ENCODE peak calls at places on chromosomes 16 and 17, in four cellular contexts. C is body of pancreas, E is Peyer's patch, W is kidney epithelial cell. F is an unnamed sample.
A peak's percentile ranks its signal among the peaks of the same experiment; 100 is the strongest.

GRCh38 chr17:10754109-10754508 is 24.3 kb upstream of the TMEM220 start:
- DNase-seq in C (peak; percentile 49), E (no peak), W (no peak), F (peak; percentile 33)

GRCh38 chr16:54927125-54928015 is 3.3 kb upstream of the IRX5 start:
- DNase-seq in C (no peak), E (no peak), W (no peak), F (no peak)

GRCh38 chr17:80992948-80993624 is 1.4 kb downstream of the CHMP6 start:
- DNase-seq in C (no peak), E (peak; percentile 46), W (no peak), F (no peak)

GRCh38 chr17:21301593-21302550 is 17.4 kb downstream of the MAP2K3 start:
- DNase-seq in C (no peak), E (peak; percentile 50), W (no peak), F (no peak)

GRCh38 chr17:73722163-73722562 is 77.9 kb upstream of the SDK2 start:
- DNase-seq in C (no peak), E (no peak), W (no peak), F (no peak)

GRCh38 chr17:2103456-2103855 is 48.6 kb downstream of the HIC1 start:
- DNase-seq in C (no peak), E (no peak), W (no peak), F (no peak)

GRCh38 chr17:78226055-78226751 is 5.2 kb upstream of the TMEM235 start:
- DNase-seq in C (no peak), E (no peak), W (no peak), F (no peak)

GRCh38 chr17:50511058-50511457 is 2.8 kb downstream of the MYCBPAP start:
- DNase-seq in C (no peak), E (no peak), W (no peak), F (peak; percentile 36)

GRCh38 chr16:31329671-31330552 is 25.1 kb upstream of the ITGAX start:
- DNase-seq in C (no peak), E (no peak), W (no peak), F (no peak)

GRCh38 chr16:67104061-67104460 is 5.7 kb upstream of the PHAF1 start:
- DNase-seq in C (peak; percentile 32), E (no peak), W (no peak), F (peak; percentile 17)

GRCh38 chr16:49470550-49470949 is 96.9 kb downstream of the C16orf78 start:
- DNase-seq in C (no peak), E (no peak), W (no peak), F (no peak)

GRCh38 chr16:29898786-29899515 is 399 bp downstream of the SEZ6L2 start:
- DNase-seq in C (no peak), E (no peak), W (no peak), F (no peak)

GRCh38 chr16:10016761-10017160 is 165.5 kb downstream of the GRIN2A start:
- DNase-seq in C (no peak), E (no peak), W (no peak), F (no peak)

GRCh38 chr16:82773018-82773417 is 146.2 kb downstream of the CDH13 start:
- DNase-seq in C (no peak), E (no peak), W (no peak), F (no peak)

GRCh38 chr17:76080207-76080933 is 1.4 kb downstream of the ZACN start:
- DNase-seq in C (no peak), E (peak; percentile 48), W (no peak), F (no peak)

GRCh38 chr17:59149841-59150511 is 5.0 kb downstream of the SKA2 start:
- DNase-seq in C (no peak), E (no peak), W (no peak), F (no peak)

GRCh38 chr16:19479302-19479721 is 42.6 kb downstream of the GDE1 start:
- DNase-seq in C (no peak), E (no peak), W (no peak), F (no peak)

GRCh38 chr17:77019955-77020379 is 120.8 kb upstream of the SEC14L1 start:
- DNase-seq in C (no peak), E (no peak), W (no peak), F (no peak)

GRCh38 chr17:62706598-62707424 is 79.3 kb downstream of the MRC2 start:
- DNase-seq in C (no peak), E (no peak), W (no peak), F (no peak)

GRCh38 chr16:27195941-27196595 is 7.3 kb upstream of the KDM8 start:
- DNase-seq in C (no peak), E (no peak), W (no peak), F (no peak)

GRCh38 chr16:50252082-50252611 is 14.2 kb upstream of the ADCY7 start:
- DNase-seq in C (no peak), E (no peak), W (no peak), F (no peak)

GRCh38 chr17:57627591-57627990 is 117.5 kb downstream of the CCDC182 start:
- DNase-seq in C (no peak), E (no peak), W (no peak), F (no peak)
- H3K36me3 ChIP-seq in C (no peaks in the 10 kb centered on the region), E (no peaks in the 10 kb centered on the region), W (peaks cover 1% of the 10 kb centered on the region), F (peaks cover 7% of the 10 kb centered on the region)

GRCh38 chr16:74825016-74825415 is 50.4 kb upstream of the FA2H start:
- DNase-seq in C (no peak), E (no peak), W (no peak), F (no peak)
- H3K36me3 ChIP-seq in C (no peaks in the 10 kb centered on the region), E (no peaks in the 10 kb centered on the region), W (no peaks in the 10 kb centered on the region), F (no peaks in the 10 kb centered on the region)

DNA sequence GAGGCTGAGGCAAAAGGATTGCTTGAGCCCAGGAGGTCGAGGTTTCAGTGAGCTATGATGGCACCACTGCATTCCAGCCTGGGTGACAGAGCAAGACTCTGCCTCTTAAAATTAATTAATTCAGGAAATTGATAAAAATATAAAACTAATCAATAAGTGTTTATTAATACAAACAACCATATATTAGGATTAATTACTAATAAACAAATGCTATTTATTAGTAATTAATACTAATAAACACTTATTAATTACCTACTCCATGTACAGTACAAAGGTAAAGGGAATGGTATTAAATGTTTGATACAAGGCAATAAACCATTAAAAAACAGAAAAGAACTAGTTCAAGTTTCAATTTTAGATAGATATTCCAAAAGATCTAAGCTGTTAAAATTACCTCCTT is 119.2 kb upstream of the C17orf78 start:
- DNase-seq in C (no peak), E (no peak), W (no peak), F (no peak)
- H3K36me3 ChIP-seq in C (no peaks in the 10 kb centered on the region), E (no peaks in the 10 kb centered on the region), W (no peaks in the 10 kb centered on the region), F (peaks cover 11% of the 10 kb centered on the region)

GRCh38 chr16:732332-732731 is 5.4 kb downstream of the HAGHL start:
- DNase-seq in C (no peak), E (no peak), W (no peak), F (no peak)

GRCh38 chr16:733382-734207 is 6.7 kb downstream of the HAGHL start:
- DNase-seq in C (no peak), E (no peak), W (no peak), F (no peak)

GRCh38 chr16:734208-734980 is 6.4 kb downstream of the CIAO3 start:
- DNase-seq in C (no peak), E (no peak), W (no peak), F (no peak)

GRCh38 chr16:730666-731509 is 4.0 kb downstream of the HAGHL start:
- DNase-seq in C (no peak), E (no peak), W (no peak), F (no peak)

GRCh38 chr16:732936-733335 is 6.0 kb downstream of the HAGHL start:
- DNase-seq in C (no peak), E (no peak), W (no peak), F (no peak)
- H3K36me3 ChIP-seq in C (peaks cover 5% of the 10 kb centered on the region), E (no peaks in the 10 kb centered on the region), W (peaks cover 2% of the 10 kb centered on the region), F (peaks cover 6% of the 10 kb centered on the region)

DNA sequence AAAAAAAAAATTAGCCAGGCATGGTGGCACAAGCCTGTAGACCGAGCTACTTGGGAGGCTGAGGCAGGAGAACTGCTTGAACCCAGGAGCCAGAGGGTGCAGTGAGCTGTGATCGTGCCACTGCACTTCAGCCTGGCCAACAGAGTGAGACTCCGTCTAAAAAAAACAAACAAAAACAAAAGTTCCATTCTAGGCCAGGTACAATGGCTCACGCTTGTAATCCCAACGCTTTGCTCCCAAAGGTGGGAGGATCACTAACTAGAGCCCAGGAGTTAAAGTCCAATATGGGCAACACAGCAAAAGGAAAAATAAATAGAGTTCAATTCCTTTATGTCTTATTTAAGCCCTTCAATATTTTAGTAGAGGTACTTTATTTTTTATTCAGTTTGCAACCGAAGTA is 47.5 kb downstream of the CNOT1 start:
- DNase-seq in C (no peak), E (no peak), W (no peak), F (no peak)
- H3K36me3 ChIP-seq in C (peaks cover 11% of the 10 kb centered on the region), E (no peaks in the 10 kb centered on the region), W (peaks cover 3% of the 10 kb centered on the region), F (peaks cover 82% of the 10 kb centered on the region)

DNA sequence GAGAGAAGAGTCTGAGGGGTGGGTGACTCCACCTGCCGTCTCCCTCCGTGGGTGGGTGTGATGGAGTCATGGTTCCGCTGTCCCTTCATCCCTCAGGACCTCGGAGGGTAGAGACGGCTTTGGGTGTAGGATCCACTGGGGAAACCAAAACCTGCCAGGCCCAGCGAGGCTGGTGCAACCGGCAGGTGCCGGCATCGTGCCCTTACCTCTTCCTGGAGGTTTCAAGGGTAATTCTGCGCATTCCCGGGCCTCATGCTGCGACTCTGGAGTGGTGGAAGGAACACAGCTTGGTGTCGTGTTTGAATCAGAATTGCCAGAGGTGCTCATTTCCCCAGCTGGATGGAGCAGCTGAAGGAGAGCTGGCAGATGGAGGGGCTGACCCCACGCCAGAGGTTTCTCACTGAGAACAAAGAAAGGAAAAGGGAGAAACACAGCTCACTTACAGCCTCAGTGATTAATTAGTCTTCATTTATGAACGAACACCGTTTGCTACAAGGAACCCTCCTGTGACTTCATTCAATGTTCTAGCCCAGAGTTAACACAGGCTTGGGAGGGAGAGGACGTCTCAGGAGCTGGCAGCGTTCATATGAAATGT is 16.2 kb upstream of the ATP2A3 start:
- DNase-seq in C (no peak), E (peak; percentile 23), W (no peak), F (no peak)
- H3K36me3 ChIP-seq in C (no peaks in the 10 kb centered on the region), E (no peaks in the 10 kb centered on the region), W (no peaks in the 10 kb centered on the region), F (no peaks in the 10 kb centered on the region)

GRCh38 chr17:66215529-66215911 is 13.7 kb downstream of the APOH start:
- DNase-seq in C (no peak), E (no peak), W (no peak), F (no peak)

GRCh38 chr17:66210208-66210574 is 18.3 kb upstream of the CEP112 start:
- DNase-seq in C (no peak), E (no peak), W (no peak), F (no peak)

GRCh38 chr17:66207936-66208335 is 16.0 kb upstream of the CEP112 start:
- DNase-seq in C (no peak), E (no peak), W (no peak), F (no peak)

GRCh38 chr17:66214893-66215528 is 14.2 kb downstream of the APOH start:
- DNase-seq in C (no peak), E (no peak), W (no peak), F (no peak)

DNA sequence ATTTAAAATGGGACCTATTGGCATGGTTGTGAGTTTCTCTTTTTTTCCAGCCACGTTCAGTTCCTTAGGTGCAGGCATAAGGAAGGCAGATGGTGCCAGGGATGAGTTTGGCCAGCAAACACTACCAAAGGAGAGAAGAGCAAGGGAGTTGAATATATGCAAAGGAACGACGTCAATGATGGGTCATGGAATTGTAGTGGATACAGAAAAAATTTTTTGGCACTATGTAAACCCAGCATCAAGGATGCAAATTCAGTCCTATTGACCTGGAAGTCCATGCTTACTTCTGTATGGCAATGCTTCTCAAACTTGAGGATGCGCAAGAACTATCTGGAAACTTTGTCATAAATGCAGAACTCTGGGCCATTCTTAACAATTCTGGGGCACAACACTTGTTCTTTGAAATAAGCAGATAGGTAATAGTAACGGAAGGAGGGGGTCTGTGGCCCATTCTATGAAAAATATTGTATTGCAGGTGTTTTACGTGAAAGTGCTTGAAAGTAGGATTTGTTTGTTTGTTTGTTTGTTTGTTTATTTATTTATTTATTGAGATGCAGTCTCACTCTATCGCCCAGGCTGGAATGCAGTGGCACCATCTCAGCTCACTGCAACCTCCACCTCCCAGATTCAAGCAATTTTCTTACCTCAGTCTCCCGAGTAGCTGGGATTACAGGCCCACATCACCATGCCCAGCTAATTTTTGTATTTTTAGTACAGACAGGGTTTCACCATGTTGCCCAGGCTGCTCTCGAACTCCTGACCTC is 18.0 kb downstream of the APOH start:
- DNase-seq in C (no peak), E (no peak), W (no peak), F (no peak)
- H3K36me3 ChIP-seq in C (no peaks in the 10 kb centered on the region), E (no peaks in the 10 kb centered on the region), W (no peaks in the 10 kb centered on the region), F (no peaks in the 10 kb centered on the region)